ENCODE peak calls at places on chromosomes 6 and 20, in five cellular contexts. One of them, this sample, is unnamed.
A peak's percentile ranks its signal among the peaks of the same experiment; 100 is the strongest.

GRCh38 chr6:80932364-80932763 is 820.1 kb downstream of the TENT5A start:
- DNase-seq in H1: no peak
- DNase-seq in GM12878: no peak
- DNase-seq in GM12891: no peak
- DNase-seq in HepG2: no peak
- DNase-seq in this sample: no peak

GRCh38 chr6:68777956-68778355 is 142.9 kb downstream of the ADGRB3 start:
- DNase-seq in H1: no peak
- DNase-seq in GM12878: no peak
- DNase-seq in GM12891: no peak
- DNase-seq in HepG2: no peak
- DNase-seq in this sample: no peak

GRCh38 chr20:44495802-44496481 is 20.3 kb downstream of the TTPAL start:
- DNase-seq in H1: no peak
- DNase-seq in GM12878: no peak
- DNase-seq in GM12891: no peak
- DNase-seq in HepG2: no peak
- DNase-seq in this sample: no peak

GRCh38 chr6:126633362-126633761 is 293.4 kb downstream of the CENPW start:
- DNase-seq in H1: no peak
- DNase-seq in GM12878: no peak
- DNase-seq in GM12891: no peak
- DNase-seq in HepG2: no peak
- DNase-seq in this sample: no peak

GRCh38 chr20:19945732-19946670 is 71.2 kb upstream of the NAA20 start:
- DNase-seq in H1: no peak
- DNase-seq in GM12878: no peak
- DNase-seq in GM12891: no peak
- DNase-seq in HepG2: no peak
- DNase-seq in this sample: no peak

GRCh38 chr6:139029470-139030210 is 1.1 kb downstream of the ABRACL start:
- DNase-seq in H1: no peak
- DNase-seq in GM12878: no peak
- DNase-seq in GM12891: no peak
- DNase-seq in HepG2: no peak
- DNase-seq in this sample: no peak

GRCh38 chr6:52574709-52575489 is 2.0 kb downstream of the TRAM2 start:
- DNase-seq in H1: no peak
- DNase-seq in GM12878: peak; percentile 36
- DNase-seq in GM12891: peak; percentile 65
- DNase-seq in HepG2: no peak
- DNase-seq in this sample: no peak

GRCh38 chr6:3222506-3223038 is 4.9 kb downstream of the TUBB2B start:
- DNase-seq in H1: no peak
- DNase-seq in GM12878: no peak
- DNase-seq in GM12891: no peak
- DNase-seq in HepG2: no peak
- DNase-seq in this sample: no peak

GRCh38 chr20:62631336-62632317 is 10.7 kb upstream of the SLCO4A1 start:
- DNase-seq in H1: no peak
- DNase-seq in GM12878: no peak
- DNase-seq in GM12891: no peak
- DNase-seq in HepG2: no peak
- DNase-seq in this sample: no peak

GRCh38 chr6:45990162-45990561 is 25.5 kb downstream of the CLIC5 start:
- DNase-seq in H1: no peak
- DNase-seq in GM12878: no peak
- DNase-seq in GM12891: no peak
- DNase-seq in HepG2: no peak
- DNase-seq in this sample: no peak

GRCh38 chr6:21781075-21781474 is 187.5 kb downstream of the SOX4 start:
- DNase-seq in H1: no peak
- DNase-seq in GM12878: no peak
- DNase-seq in GM12891: no peak
- DNase-seq in HepG2: no peak
- DNase-seq in this sample: no peak

GRCh38 chr6:117441824-117442264 is 16.1 kb upstream of the ROS1 start:
- DNase-seq in H1: no peak
- DNase-seq in GM12878: no peak
- DNase-seq in GM12891: no peak
- DNase-seq in HepG2: peak; percentile 97
- DNase-seq in this sample: no peak

GRCh38 chr6:8065519-8065911 is 1.3 kb upstream of the BLOC1S5 start:
- DNase-seq in H1: no peak
- DNase-seq in GM12878: peak; percentile 46
- DNase-seq in GM12891: no peak
- DNase-seq in HepG2: no peak
- DNase-seq in this sample: no peak

GRCh38 chr20:17935186-17935585 is 33.4 kb downstream of the SNX5 start:
- DNase-seq in H1: no peak
- DNase-seq in GM12878: no peak
- DNase-seq in GM12891: no peak
- DNase-seq in HepG2: no peak
- DNase-seq in this sample: no peak

GRCh38 chr6:111938710-111939109 is 65.5 kb upstream of the FYN start:
- DNase-seq in H1: no peak
- DNase-seq in GM12878: no peak
- DNase-seq in GM12891: no peak
- DNase-seq in HepG2: peak; percentile 35
- DNase-seq in this sample: no peak

GRCh38 chr6:16201706-16202105 is 36.7 kb upstream of the GMPR start:
- DNase-seq in H1: no peak
- DNase-seq in GM12878: no peak
- DNase-seq in GM12891: no peak
- DNase-seq in HepG2: peak; percentile 35
- DNase-seq in this sample: no peak

GRCh38 chr20:47392015-47392720 is 35.7 kb upstream of the ZMYND8 start:
- DNase-seq in H1: no peak
- DNase-seq in GM12878: no peak
- DNase-seq in GM12891: no peak
- DNase-seq in HepG2: peak; percentile 71
- DNase-seq in this sample: no peak

GRCh38 chr6:31763617-31763940 is 1.1 kb downstream of the SAPCD1 start:
- DNase-seq in H1: no peak
- DNase-seq in GM12878: no peak
- DNase-seq in GM12891: no peak
- DNase-seq in HepG2: peak; percentile 68
- DNase-seq in this sample: no peak

GRCh38 chr6:52420668-52421358 is 671 bp downstream of the EFHC1 start:
- DNase-seq in H1: no peak
- DNase-seq in GM12878: no peak
- DNase-seq in GM12891: no peak
- DNase-seq in HepG2: peak; percentile 76
- DNase-seq in this sample: no peak

GRCh38 chr6:90106449-90106848 is 190.2 kb downstream of the BACH2 start:
- DNase-seq in H1: no peak
- DNase-seq in GM12878: no peak
- DNase-seq in GM12891: no peak
- DNase-seq in HepG2: no peak
- DNase-seq in this sample: no peak

GRCh38 chr6:105485456-105485855 is 82.6 kb upstream of the PREP start:
- DNase-seq in H1: no peak
- DNase-seq in GM12878: no peak
- DNase-seq in GM12891: no peak
- DNase-seq in HepG2: no peak
- DNase-seq in this sample: no peak

GRCh38 chr6:13357551-13358075 is 29.3 kb upstream of the TBC1D7 start:
- DNase-seq in H1: no peak
- DNase-seq in GM12878: no peak
- DNase-seq in GM12891: no peak
- DNase-seq in HepG2: no peak
- DNase-seq in this sample: no peak

GRCh38 chr20:33787253-33787891 is 23.8 kb upstream of the CHMP4B start:
- DNase-seq in H1: no peak
- DNase-seq in GM12878: no peak
- DNase-seq in GM12891: no peak
- DNase-seq in HepG2: no peak
- DNase-seq in this sample: no peak
- TF ChIP-seq POLR2A in H1: no peak
- TF ChIP-seq POLR2A in GM12878: no peak
- TF ChIP-seq POLR2A in GM12891: no peak
- TF ChIP-seq POLR2A in HepG2: no peak
- TF ChIP-seq POLR2A in this sample: no peak

GRCh38 chr6:1620504-1621327 is 11.0 kb downstream of the FOXC1 start:
- DNase-seq in H1: no peak
- DNase-seq in GM12878: no peak
- DNase-seq in GM12891: no peak
- DNase-seq in HepG2: no peak
- DNase-seq in this sample: no peak
- TF ChIP-seq TAF1 in H1: no peak
- TF ChIP-seq TAF1 in GM12878: no peak
- TF ChIP-seq TAF1 in GM12891: no peak
- TF ChIP-seq TAF1 in HepG2: no peak
- TF ChIP-seq TAF1 in this sample: no peak

DNA sequence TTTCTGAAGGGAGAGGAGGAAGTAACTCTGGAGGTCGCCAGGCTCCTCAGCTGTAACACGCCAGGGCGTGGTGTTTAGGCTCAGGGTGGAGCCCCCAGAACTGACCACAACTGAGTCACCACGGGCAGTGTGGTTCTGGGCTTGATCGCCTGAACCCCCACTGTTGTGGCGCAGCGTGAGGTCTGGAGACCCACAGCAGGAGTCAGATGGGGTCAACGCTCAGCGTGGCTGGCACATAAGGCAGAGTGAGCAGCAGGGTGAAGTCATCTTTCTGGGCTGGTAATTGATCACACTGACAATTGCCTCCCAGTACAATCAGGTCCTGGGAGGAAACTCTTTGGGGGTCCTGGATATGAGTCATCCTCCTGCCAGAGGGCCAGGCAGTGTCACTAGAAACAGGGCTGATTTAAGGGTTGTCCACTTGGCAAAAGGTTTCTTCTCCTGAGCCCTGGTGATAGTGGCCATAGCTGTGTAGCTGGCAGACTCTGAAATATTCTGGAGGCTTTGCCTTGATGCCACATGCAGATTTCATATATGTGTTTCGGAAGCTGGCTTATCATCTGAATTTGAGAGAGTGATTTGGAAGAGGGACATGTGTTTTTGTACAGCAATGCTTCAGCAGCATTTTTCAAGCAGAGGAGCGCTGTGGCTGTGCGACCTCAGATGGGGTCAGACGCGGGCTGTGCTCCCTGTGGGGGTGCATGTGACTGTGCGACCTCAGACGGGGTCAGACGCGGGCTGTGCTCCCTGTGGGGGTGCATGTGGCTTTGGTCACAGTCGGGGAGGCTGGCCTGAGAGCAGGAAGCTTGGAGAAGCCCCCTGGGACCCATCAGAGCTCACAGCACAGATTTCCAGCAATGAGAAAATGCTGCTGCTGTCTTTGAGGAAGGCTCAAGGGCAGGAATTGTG is 50.0 kb downstream of the SYNJ2 start:
- DNase-seq in H1: no peak
- DNase-seq in GM12878: no peak
- DNase-seq in GM12891: no peak
- DNase-seq in HepG2: no peak
- DNase-seq in this sample: no peak
- TF ChIP-seq POLR2AphosphoS5 in H1: no peak
- TF ChIP-seq POLR2AphosphoS5 in GM12878: no peak
- TF ChIP-seq POLR2AphosphoS5 in GM12891: no peak
- TF ChIP-seq POLR2AphosphoS5 in HepG2: no peak
- TF ChIP-seq POLR2AphosphoS5 in this sample: no peak

GRCh38 chr6:141552463-141552862 is 580.3 kb upstream of the GJE1 start:
- DNase-seq in H1: no peak
- DNase-seq in GM12878: peak; percentile 34
- DNase-seq in GM12891: no peak
- DNase-seq in HepG2: peak; percentile 89
- DNase-seq in this sample: no peak
- TF ChIP-seq POLR2A in H1: no peak
- TF ChIP-seq POLR2A in GM12878: no peak
- TF ChIP-seq POLR2A in GM12891: no peak
- TF ChIP-seq POLR2A in HepG2: no peak
- TF ChIP-seq POLR2A in this sample: no peak

DNA sequence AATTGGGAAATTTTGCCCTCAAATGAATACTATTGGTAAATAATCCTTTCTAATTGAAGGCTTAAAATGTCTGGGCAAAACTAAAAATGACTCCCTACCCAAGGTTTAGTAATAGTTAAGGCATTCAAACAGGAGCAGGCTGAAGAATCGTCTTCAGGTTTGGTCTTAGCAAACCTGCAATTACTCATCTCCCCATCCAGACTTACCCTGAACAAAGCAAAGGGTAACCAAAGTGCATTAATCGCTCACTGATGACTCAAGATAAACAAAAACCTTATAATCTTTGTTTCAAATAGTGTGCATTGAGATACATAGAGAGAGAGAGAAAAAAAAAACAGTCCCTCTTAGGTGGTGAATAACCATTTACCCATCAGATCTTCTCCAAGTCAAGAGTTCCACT is 225.5 kb downstream of the BMP2 start:
- DNase-seq in H1: no peak
- DNase-seq in GM12878: no peak
- DNase-seq in GM12891: no peak
- DNase-seq in HepG2: no peak
- DNase-seq in this sample: no peak
- TF ChIP-seq TAF1 in H1: no peak
- TF ChIP-seq TAF1 in GM12878: no peak
- TF ChIP-seq TAF1 in GM12891: no peak
- TF ChIP-seq TAF1 in HepG2: no peak
- TF ChIP-seq TAF1 in this sample: no peak

GRCh38 chr6:37566209-37566859 is 66.6 kb upstream of the CCDC167 start:
- DNase-seq in H1: no peak
- DNase-seq in GM12878: no peak
- DNase-seq in GM12891: peak; percentile 85
- DNase-seq in HepG2: no peak
- DNase-seq in this sample: peak; percentile 90
- TF ChIP-seq POLR2AphosphoS5 in H1: no peak
- TF ChIP-seq POLR2AphosphoS5 in GM12878: no peak
- TF ChIP-seq POLR2AphosphoS5 in GM12891: no peak
- TF ChIP-seq POLR2AphosphoS5 in HepG2: no peak
- TF ChIP-seq POLR2AphosphoS5 in this sample: no peak

This sample was measured in GM12892.